ENCODE peak calls at places on chromosomes 12 and 14, in five cellular contexts. U, Q, C, K and V are unnamed samples. For H3K4me1, the result is how much of the 10 kb centered on the place peaks cover.

GRCh38 chr14:53875337-53875897 is 81.2 kb downstream of the BMP4 start:
- DNase-seq in U (no peak), K (peak), Q (no peak), C (no peak), V (no peak)

GRCh38 chr14:53004976-53005375 is 54.1 kb upstream of the FERMT2 start:
- DNase-seq in Q (no peak), C (no peak), U (no peak), K (no peak), V (no peak)

GRCh38 chr12:2095878-2096277 is 43.1 kb downstream of the CACNA1C start:
- DNase-seq in Q (peak), U (no peak), C (no peak), K (peak), V (no peak)

GRCh38 chr14:21498540-21499526 is 12.3 kb downstream of the METTL3 start:
- DNase-seq in U (no peak), K (no peak), C (no peak), Q (no peak), V (peak)

GRCh38 chr12:129773170-129773493 is 130.7 kb downstream of the TMEM132D start:
- DNase-seq in U (no peak), C (no peak), K (no peak), Q (no peak), V (no peak)

GRCh38 chr14:43183916-43184315 is 1323.2 kb downstream of the FSCB start:
- DNase-seq in K (no peak), C (no peak), U (no peak), Q (no peak), V (no peak)

GRCh38 chr12:47773062-47773857 is at the start of gene SLC48A1:
- DNase-seq in K (peak), Q (peak), C (peak), U (peak), V (peak)

GRCh38 chr12:111271674-111272418 is 97.0 kb downstream of the PHETA1 start:
- DNase-seq in K (no peak), Q (no peak), U (no peak), C (no peak), V (no peak)

GRCh38 chr12:4107436-4107878 is 166.1 kb upstream of the CCND2 start:
- DNase-seq in Q (no peak), C (peak), U (peak), K (peak), V (no peak)

GRCh38 chr14:101478096-101478495 is 83.2 kb upstream of the DIO3 start:
- DNase-seq in Q (peak), K (peak), U (no peak), C (no peak), V (peak)

GRCh38 chr12:70049596-70050360 is 193.5 kb upstream of the CNOT2 start:
- DNase-seq in U (peak), Q (no peak), K (no peak), C (no peak), V (no peak)

GRCh38 chr12:76927170-76927784 is 48.5 kb upstream of the CSRP2 start:
- DNase-seq in Q (no peak), K (no peak), U (no peak), C (no peak), V (peak)

GRCh38 chr14:49988080-49988990 is 95.5 kb downstream of the ARF6 start:
- DNase-seq in C (no peak), K (no peak), U (no peak), Q (no peak), V (no peak)
- H3K4me1 ChIP-seq in C (under half), K (under half), U (under half), Q (under half), V (under half)

DNA sequence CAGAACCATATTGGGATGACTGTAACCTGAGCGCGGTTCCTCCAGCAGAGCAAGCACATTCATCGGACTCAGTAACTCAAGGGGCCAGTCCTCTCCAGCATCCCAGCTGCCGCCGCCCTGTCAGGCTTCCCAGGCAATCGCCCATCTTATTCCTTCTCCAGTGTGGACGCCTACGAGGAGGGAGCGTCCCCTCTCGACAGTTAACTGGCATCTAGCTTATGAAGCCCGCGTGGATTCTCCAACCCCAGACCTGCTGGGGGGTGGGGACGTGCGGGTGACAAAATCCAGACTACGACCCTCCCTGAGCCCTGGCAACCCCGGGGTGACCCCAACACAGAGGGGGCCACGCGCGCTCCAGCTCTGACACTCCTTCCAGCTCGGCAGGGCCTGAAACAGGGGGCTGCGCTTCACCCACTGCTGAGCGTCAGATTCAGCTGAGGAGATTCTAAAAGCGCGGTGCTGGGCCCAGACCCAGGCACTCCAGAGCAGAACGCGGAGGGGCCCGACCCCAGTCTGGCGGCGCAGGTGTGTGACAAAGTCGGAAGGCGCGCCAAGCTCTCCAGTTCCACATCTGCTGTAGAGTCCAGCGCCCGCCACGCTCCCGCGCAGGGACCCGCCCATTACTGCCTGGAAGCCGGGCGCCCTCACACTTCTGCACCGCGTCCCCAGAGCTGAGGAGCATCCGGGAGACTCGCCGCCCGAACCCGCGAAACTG is 43.9 kb upstream of the ESR2 start:
- DNase-seq in C (no peak), K (no peak), U (no peak), Q (no peak), V (peak)
- TF ChIP-seq CTCF in C (no peak), K (no peak), U (no peak), Q (no peak), V (peak)

GRCh38 chr14:74935340-74935640 is 12.2 kb upstream of the RPS6KL1 start:
- DNase-seq in U (no peak), K (no peak), Q (no peak), C (no peak), V (no peak)

GRCh38 chr14:74932401-74932901 is 9.4 kb upstream of the RPS6KL1 start:
- DNase-seq in K (no peak), U (no peak), Q (no peak), C (no peak), V (no peak)

GRCh38 chr14:74933925-74934435 is 10.9 kb upstream of the RPS6KL1 start:
- DNase-seq in C (no peak), K (no peak), Q (no peak), U (no peak), V (no peak)

GRCh38 chr14:74936151-74936550 is 13.1 kb upstream of the RPS6KL1 start:
- DNase-seq in K (no peak), Q (no peak), C (no peak), U (no peak), V (no peak)

GRCh38 chr14:74934476-74935339 is 11.6 kb upstream of the RPS6KL1 start:
- DNase-seq in Q (no peak), K (no peak), U (no peak), C (no peak), V (no peak)
- H3K4me3 ChIP-seq in Q (no peak), K (no peak), U (no peak), C (no peak), V (no peak)

DNA sequence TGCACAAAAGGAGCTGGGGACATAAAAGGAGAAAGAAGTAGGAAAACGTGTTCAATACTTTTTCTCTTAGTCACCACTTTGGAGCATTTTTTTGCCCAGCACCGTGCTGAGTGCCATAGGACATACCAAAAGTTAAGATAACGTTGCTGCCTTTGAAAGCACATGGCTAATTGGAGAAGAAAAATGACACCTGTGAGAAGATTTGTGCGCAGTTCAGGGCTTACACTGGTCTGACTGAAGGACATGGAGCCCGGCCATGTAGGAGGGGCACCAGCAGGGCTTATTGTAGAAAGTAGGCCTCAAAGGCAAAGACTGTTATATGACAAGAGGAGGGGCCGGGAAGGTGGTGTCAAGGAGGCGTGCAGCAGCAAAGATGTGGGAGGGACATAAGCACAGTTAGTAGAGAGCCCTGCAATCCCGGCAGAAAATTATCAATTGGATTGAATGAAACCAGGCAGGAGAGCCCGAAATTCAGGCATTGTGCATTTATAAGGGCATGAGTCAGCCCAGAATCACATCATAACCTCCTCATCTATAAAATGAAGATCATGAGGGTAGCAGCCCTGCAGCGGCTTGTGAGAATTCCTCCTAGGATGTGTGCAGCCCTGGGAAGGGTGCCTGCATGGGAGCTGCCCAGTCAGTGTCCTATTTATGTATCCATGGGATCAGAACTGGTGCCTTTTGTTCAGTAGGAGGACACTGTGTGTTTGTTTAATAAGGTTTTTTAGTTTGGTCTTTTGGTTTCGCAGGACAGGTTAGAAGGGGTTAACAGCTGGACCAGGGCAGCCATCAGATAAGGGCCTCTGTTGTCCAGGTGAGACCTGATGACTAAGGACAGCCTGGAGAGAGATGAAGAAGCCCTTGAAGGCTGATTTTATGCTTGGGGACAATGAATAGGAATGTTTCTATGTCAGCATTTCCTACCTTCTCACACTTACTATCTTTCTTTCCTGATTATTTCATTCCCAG is 122.4 kb downstream of the GPR135 start:
- DNase-seq in C (no peak), Q (no peak), U (no peak), K (no peak), V (no peak)
- H3K4me1 ChIP-seq in C (under half), Q (half or more), U (under half), K (under half), V (under half)

GRCh38 chr12:88579941-88580871 is at the start of gene KITLG:
- DNase-seq in U (no peak), K (peak), Q (peak), C (peak), V (peak)
- TF ChIP-seq CTCF in U (no peak), K (peak), Q (peak), C (peak), V (no peak)

GRCh38 chr12:123474493-123475255 is 16.7 kb downstream of the SNRNP35 start:
- DNase-seq in Q (no peak), C (no peak), U (no peak), K (no peak), V (no peak)
- H3K4me3 ChIP-seq in Q (no peak), C (no peak), U (no peak), K (no peak), V (no peak)

GRCh38 chr12:27527512-27527911 is 3.5 kb downstream of the PPFIBP1 start:
- DNase-seq in U (no peak), K (no peak), Q (no peak), C (no peak), V (no peak)
- H3K4me1 ChIP-seq in U (under half), K (under half), Q (under half), C (under half), V (under half)